ENCODE peak calls at places on chromosomes 1 and 21, in four cellular contexts. B is HT1080, N is A549, S is HTR-8/SVneo. H is an unnamed sample.

GRCh38 chr1:151606384-151606783 is 5.5 kb upstream of the SNX27 start:
- DNase-seq in B (peak), N (no peak), S (no peak), H (no peak)

GRCh38 chr1:83693409-83694126 is 305.4 kb downstream of the TTLL7 start:
- DNase-seq in B (no peak), N (no peak), S (no peak), H (no peak)

GRCh38 chr21:26887241-26887640 is 42.0 kb upstream of the ADAMTS1 start:
- DNase-seq in B (no peak), N (no peak), S (no peak), H (no peak)

GRCh38 chr21:18155508-18156193 is 89.0 kb upstream of the CHODL start:
- DNase-seq in B (peak), N (no peak), S (peak), H (no peak)

GRCh38 chr1:119083479-119083878 is 57.0 kb downstream of the WARS2 start:
- DNase-seq in B (no peak), N (no peak), S (no peak), H (no peak)

GRCh38 chr1:221620437-221621384 is 121.2 kb downstream of the DUSP10 start:
- DNase-seq in B (peak), N (no peak), S (no peak), H (peak)

GRCh38 chr1:201542166-201543045 is 3.5 kb downstream of the NAV1 start:
- DNase-seq in B (peak), N (no peak), S (no peak), H (no peak)

GRCh38 chr1:161119017-161119378 is 1.1 kb downstream of the NIT1 start:
- DNase-seq in B (no peak), N (no peak), S (no peak), H (peak)

GRCh38 chr1:106319611-106320010 is 736.9 kb upstream of the PRMT6 start:
- DNase-seq in B (no peak), N (no peak), S (no peak), H (no peak)

GRCh38 chr1:228544021-228544850 is 57.1 kb downstream of the RNF187 start:
- DNase-seq in B (no peak), N (no peak), S (no peak), H (no peak)

GRCh38 chr1:6614953-6615785 is 1.6 kb downstream of the PHF13 start:
- DNase-seq in B (no peak), N (no peak), S (no peak), H (no peak)